ENCODE peak calls at places on chromosomes 6 and 20, in five cellular contexts. F is ovary, K is heart right ventricle, H is transverse colon, X is A549. N is an unnamed sample.

GRCh38 chr6:112581015-112581414 is 233.9 kb downstream of the RFPL4B start:
- DNase-seq in X (no peak), F (no peak), K (no peak), H (no peak), N (no peak)

GRCh38 chr6:1515280-1515679 is 94.4 kb upstream of the FOXC1 start:
- DNase-seq in H (no peak), K (no peak), X (no peak), F (no peak), N (no peak)

GRCh38 chr6:11702039-11702795 is 76.4 kb downstream of the ADTRP start:
- DNase-seq in F (no peak), H (no peak), K (no peak), X (peak; percentile 28), N (no peak)

GRCh38 chr6:17768388-17768787 is 61.7 kb upstream of the NUP153 start:
- DNase-seq in K (no peak), X (no peak), F (no peak), H (no peak), N (no peak)

GRCh38 chr6:142874676-142875075 is 70.3 kb downstream of the HIVEP2 start:
- DNase-seq in F (no peak), K (no peak), X (no peak), H (no peak), N (no peak)

GRCh38 chr20:14334306-14334930 is 3.0 kb downstream of the FLRT3 start:
- DNase-seq in H (no peak), F (peak; percentile 50), K (no peak), X (peak; percentile 37), N (no peak)

GRCh38 chr20:7693761-7694160 is 246.5 kb downstream of the HAO1 start:
- DNase-seq in K (no peak), H (no peak), X (no peak), F (no peak), N (no peak)

GRCh38 chr6:42367353-42368011 is 84.2 kb downstream of the TRERF1 start:
- DNase-seq in F (no peak), X (no peak), K (no peak), H (peak; percentile 35), N (no peak)

GRCh38 chr6:54109611-54110010 is 1.6 kb upstream of the MLIP start:
- DNase-seq in X (no peak), K (no peak), H (no peak), F (no peak), N (no peak)

GRCh38 chr6:28785962-28786679 is 137.7 kb downstream of the TRIM27 start:
- DNase-seq in F (no peak), K (no peak), X (no peak), H (no peak), N (no peak)

GRCh38 chr20:18672826-18673225 is 85.0 kb downstream of the DTD1 start:
- DNase-seq in K (no peak), H (no peak), F (no peak), X (no peak), N (no peak)

GRCh38 chr6:112934433-112935327 is 587.5 kb downstream of the RFPL4B start:
- DNase-seq in F (no peak), X (no peak), K (no peak), H (no peak), N (no peak)

GRCh38 chr20:51529758-51530157 is 12.8 kb downstream of the NFATC2 start:
- DNase-seq in K (no peak), H (peak; percentile 37), X (no peak), F (no peak), N (no peak)

GRCh38 chr6:87656857-87657256 is 45.2 kb downstream of the AKIRIN2 start:
- DNase-seq in H (peak; percentile 9), K (no peak), F (no peak), X (no peak), N (no peak)

GRCh38 chr20:10565191-10565921 is 108.4 kb downstream of the JAG1 start:
- DNase-seq in K (no peak), X (no peak), H (no peak), F (no peak), N (no peak)

GRCh38 chr6:30821862-30822784 is 62.2 kb upstream of the DDR1 start:
- DNase-seq in F (no peak), K (no peak), X (peak; percentile 44), H (no peak), N (no peak)

GRCh38 chr6:136816716-136817115 is 5.7 kb upstream of the PEX7 start:
- DNase-seq in H (no peak), F (no peak), X (no peak), K (no peak), N (no peak)

GRCh38 chr20:25637247-25637646 is 13.4 kb upstream of the NANP start:
- DNase-seq in F (no peak), H (no peak), X (no peak), K (no peak), N (no peak)

GRCh38 chr6:30591008-30591407 is 19.8 kb downstream of the ABCF1 start:
- DNase-seq in K (no peak), F (no peak), X (no peak), H (no peak), N (no peak)

GRCh38 chr6:37160922-37161778 is 8.8 kb upstream of the PIM1 start:
- DNase-seq in F (no peak), H (no peak), X (no peak), K (no peak), N (no peak)

GRCh38 chr20:3788685-3789155 is 2.2 kb upstream of the CENPB start:
- DNase-seq in H (peak; percentile 74), F (no peak), K (no peak), X (no peak), N (no peak)

GRCh38 chr6:11616200-11616611 is 78.7 kb downstream of the TMEM170B start:
- DNase-seq in H (no peak), X (no peak), F (no peak), K (no peak), N (no peak)

GRCh38 chr6:140677781-140678528 is 1303.5 kb upstream of the CITED2 start:
- DNase-seq in F (no peak), K (no peak), H (no peak), X (no peak), N (no peak)

GRCh38 chr6:6747371-6747770 is 158.9 kb downstream of the LY86 start:
- DNase-seq in H (no peak), K (no peak), F (no peak), X (no peak), N (no peak)

GRCh38 chr6:87421576-87421975 is 13.8 kb downstream of the CFAP206 start:
- DNase-seq in K (no peak), F (no peak), X (no peak), H (no peak), N (no peak)

GRCh38 chr6:45476341-45476740 is 98.6 kb upstream of the SUPT3H start:
- DNase-seq in X (no peak), H (no peak), F (no peak), K (no peak), N (no peak)

GRCh38 chr6:113859349-113860164 is 2.4 kb downstream of the MARCKS start:
- DNase-seq in K (peak; percentile 48), H (peak; percentile 57), F (no peak), X (no peak), N (no peak)

GRCh38 chr6:52399511-52400315 is 20.4 kb upstream of the EFHC1 start:
- DNase-seq in K (no peak), F (no peak), H (peak; percentile 42), X (no peak), N (no peak)

GRCh38 chr20:51979226-51979625 is 176.9 kb upstream of the SALL4 start:
- DNase-seq in H (no peak), F (no peak), X (no peak), K (no peak), N (no peak)

GRCh38 chr6:112258636-112259336 is 4.4 kb upstream of the LAMA4 start:
- DNase-seq in X (no peak), K (peak; percentile 17), F (no peak), H (no peak), N (no peak)

GRCh38 chr6:12367412-12367811 is 77.3 kb downstream of the EDN1 start:
- DNase-seq in H (no peak), F (no peak), X (no peak), K (no peak), N (no peak)

GRCh38 chr6:100271625-100272024 is 193.1 kb downstream of the SIM1 start:
- DNase-seq in X (no peak), F (no peak), H (no peak), K (no peak), N (no peak)

GRCh38 chr6:17233531-17233930 is 47.6 kb upstream of the RBM24 start:
- DNase-seq in H (no peak), X (no peak), K (no peak), F (no peak), N (no peak)

DNA sequence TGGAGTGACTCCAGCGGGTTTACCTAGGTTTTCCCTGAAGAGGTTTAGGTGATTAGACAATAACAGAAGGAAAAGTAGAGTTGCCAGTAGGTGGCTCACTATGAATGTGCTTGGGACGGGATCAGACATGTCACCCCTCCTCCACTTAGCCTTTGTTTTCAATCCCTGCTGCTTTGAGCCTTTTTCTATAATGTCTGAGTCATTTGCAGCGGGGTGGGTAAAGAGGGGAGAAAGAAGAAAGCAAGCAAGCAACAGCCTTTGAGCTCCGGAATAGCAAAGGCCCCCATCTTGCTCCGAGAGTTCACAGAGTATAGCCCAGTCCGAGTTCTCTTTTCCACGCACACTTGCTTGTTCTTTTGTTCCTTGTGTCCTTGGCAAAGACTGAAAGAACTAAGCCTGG is 129.1 kb downstream of the PACRG start:
- DNase-seq in X (peak; percentile 5), K (no peak), F (peak; percentile 16), H (peak; percentile 11), N (no peak)
- TF ChIP-seq CTCF in X (peak; percentile 37), K (peak; percentile 51), F (no peak), H (peak; percentile 41), N (peak; percentile 48)

GRCh38 chr6:170207586-170207985 is 83.3 kb downstream of the DLL1 start:
- DNase-seq in H (no peak), X (no peak), F (no peak), K (no peak), N (peak; percentile 89)
- H3K4me1 ChIP-seq in H (no peaks in the 10 kb centered on the region), X (no peaks in the 10 kb centered on the region), F (no peaks in the 10 kb centered on the region), K (no peaks in the 10 kb centered on the region), N (no peaks in the 10 kb centered on the region)

GRCh38 chr6:161152904-161153662 is 120.8 kb downstream of the AGPAT4 start:
- DNase-seq in H (no peak), K (no peak), F (no peak), X (peak; percentile 6), N (no peak)
- TF ChIP-seq CTCF in H (peak; percentile 25), K (peak; percentile 49), F (peak; percentile 14), X (peak; percentile 41), N (peak; percentile 31)

GRCh38 chr6:149061933-149062332 is 255.6 kb upstream of the TAB2 start:
- DNase-seq in X (no peak), H (no peak), F (no peak), K (no peak), N (no peak)

GRCh38 chr6:149060300-149060984 is 257.1 kb upstream of the TAB2 start:
- DNase-seq in F (no peak), K (peak; percentile 23), X (no peak), H (peak; percentile 64), N (no peak)

GRCh38 chr6:149060985-149061760 is 256.3 kb upstream of the TAB2 start:
- DNase-seq in X (no peak), K (no peak), F (no peak), H (peak; percentile 71), N (no peak)

GRCh38 chr6:149057464-149057840 is 260.1 kb upstream of the TAB2 start:
- DNase-seq in K (no peak), X (no peak), H (no peak), F (no peak), N (no peak)

DNA sequence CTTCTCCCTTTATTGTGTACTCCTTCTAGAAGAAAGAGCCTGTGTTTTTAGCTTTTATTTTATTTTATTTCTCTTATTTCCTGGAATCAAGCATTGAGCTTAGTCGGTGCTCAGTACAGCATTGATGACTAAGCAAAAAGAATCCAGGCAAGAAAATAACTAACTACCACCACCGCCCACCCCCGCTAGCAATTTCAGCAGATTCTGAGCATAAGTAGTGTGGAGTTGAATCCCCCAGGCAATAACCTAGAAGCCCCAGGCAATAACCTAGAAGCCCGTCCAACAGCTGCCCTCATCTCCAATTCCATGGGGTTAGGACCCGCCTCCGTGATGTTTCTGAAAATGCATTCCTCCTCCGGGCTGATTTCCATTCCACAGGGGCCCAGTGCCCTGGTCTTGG is 258.0 kb upstream of the TAB2 start:
- DNase-seq in K (no peak), F (no peak), H (no peak), X (no peak), N (no peak)
- H3K4me1 ChIP-seq in K (peaks cover 44% of the 10 kb centered on the region), F (peaks cover 4% of the 10 kb centered on the region), H (peaks cover 52% of the 10 kb centered on the region), X (peaks cover 54% of the 10 kb centered on the region), N (peaks cover 19% of the 10 kb centered on the region)

N was measured in esophagus muscularis mucosa.